ENCODE peak calls at places on chromosomes 1 and 21, in ten cellular contexts. E is NCI-H446; V is iris pigment epithelial cell; I is IMR-90; T is stimulated activated CD4-positive, alpha-beta T cell treated with anti-CD3 and anti-CD28 coated beads, Interleukin-1b, Interleukin-23, amount 100 ng/mL, for 24 hours; D is NCI-H2029 treated with DMSO at 0.1 percent for 48 hours; F is D341Med; W is fibroblast of pulmonary artery; X is NCI-H1694 treated with DMSO at 0.1 percent for 48 hours; O is SK-N-SH. Q is an unnamed sample.

GRCh38 chr1:39157304-39157703 is 47.2 kb upstream of the MACF1 start:
- DNase-seq in X (no peak), W (no peak), F (no peak), O (no peak), T (no peak), E (no peak), D (no peak), V (no peak), I (no peak), Q (no peak)

GRCh38 chr1:243926803-243927245 is 76.8 kb upstream of the AKT3 start:
- DNase-seq in O (no peak), T (no peak), I (peak; percentile 96), W (peak; percentile 91), F (no peak), V (peak; percentile 94), X (no peak), E (no peak), D (no peak), Q (no peak)

GRCh38 chr1:111920221-111921024 is 69.0 kb downstream of the KCND3 start:
- DNase-seq in D (peak; percentile 71), X (peak; percentile 92), O (no peak), E (peak; percentile 95), W (peak; percentile 23), F (no peak), V (peak; percentile 4), I (peak; percentile 5), T (no peak), Q (no peak)

GRCh38 chr1:208045410-208046252 is 134.7 kb upstream of the CD34 start:
- DNase-seq in D (no peak), W (no peak), I (no peak), V (no peak), E (no peak), O (no peak), F (peak; percentile 58), X (no peak), T (no peak), Q (no peak)

GRCh38 chr21:46058339-46059145 is 39.4 kb upstream of the COL6A2 start:
- DNase-seq in T (no peak), I (no peak), X (no peak), O (no peak), D (no peak), V (no peak), W (no peak), F (peak; percentile 5), E (no peak), Q (no peak)

GRCh38 chr1:211653329-211653728 is 22.1 kb downstream of the NEK2 start:
- DNase-seq in V (no peak), E (no peak), F (no peak), O (no peak), X (no peak), D (no peak), I (no peak), T (no peak), W (peak; percentile 51), Q (no peak)

GRCh38 chr1:75542818-75543570 is 67.9 kb downstream of the SLC44A5 start:
- DNase-seq in T (no peak), V (peak; percentile 5), X (no peak), W (peak; percentile 46), F (no peak), O (no peak), I (no peak), E (no peak), D (no peak), Q (no peak)

GRCh38 chr1:220997791-220998190 is 118.5 kb downstream of the HLX start:
- DNase-seq in I (no peak), F (no peak), V (no peak), O (no peak), W (no peak), T (no peak), E (no peak), D (no peak), X (no peak), Q (no peak)

GRCh38 chr1:114718661-114719423 is 2.3 kb upstream of the NRAS start:
- DNase-seq in V (peak; percentile 62), E (no peak), I (peak; percentile 78), F (no peak), W (peak; percentile 9), O (no peak), T (no peak), D (no peak), X (no peak), Q (no peak)

GRCh38 chr1:235972316-235973090 is 92.4 kb downstream of the NID1 start:
- DNase-seq in E (no peak), T (no peak), O (peak; percentile 51), F (no peak), X (no peak), V (peak; percentile 82), I (peak; percentile 89), D (no peak), W (peak; percentile 85), Q (no peak)

GRCh38 chr1:51306950-51307349 is 23.4 kb downstream of the TTC39A start:
- DNase-seq in V (no peak), D (peak; percentile 36), X (no peak), I (no peak), W (no peak), F (no peak), E (no peak), O (no peak), T (no peak), Q (no peak)

GRCh38 chr1:156591432-156592157 is at the start of gene NAXE:
- DNase-seq in I (peak; percentile 41), F (peak; percentile 97), X (peak; percentile 44), T (peak; percentile 54), W (peak; percentile 37), E (peak; percentile 73), D (peak; percentile 12), O (peak; percentile 95), V (peak; percentile 52), Q (no peak)

GRCh38 chr1:85581802-85582686 is 1.5 kb downstream of the CCN1 start:
- DNase-seq in X (no peak), F (peak; percentile 49), V (peak; percentile 83), E (peak; percentile 46), I (peak; percentile 76), T (no peak), D (no peak), O (peak; percentile 48), W (peak; percentile 88), Q (no peak)

GRCh38 chr1:87294633-87295032 is 34.0 kb upstream of the LMO4 start:
- DNase-seq in D (no peak), I (no peak), X (no peak), F (no peak), E (no peak), W (no peak), O (no peak), V (no peak), T (no peak), Q (no peak)

GRCh38 chr1:27527857-27528700 is 38.1 kb upstream of the WASF2 start:
- DNase-seq in E (no peak), V (no peak), I (no peak), T (no peak), W (no peak), X (no peak), F (peak; percentile 52), O (peak; percentile 79), D (peak; percentile 69), Q (no peak)

GRCh38 chr1:209155556-209155955 is 428.0 kb upstream of the CAMK1G start:
- DNase-seq in I (no peak), E (no peak), O (no peak), T (no peak), W (no peak), F (no peak), X (no peak), V (no peak), D (no peak), Q (no peak)

GRCh38 chr1:44609412-44609767 is 64.9 kb downstream of the TMEM53 start:
- DNase-seq in D (no peak), I (peak; percentile 44), V (peak; percentile 36), X (peak; percentile 38), T (no peak), E (peak; percentile 38), W (peak; percentile 46), O (peak; percentile 76), F (peak; percentile 77), Q (no peak)

GRCh38 chr21:35850542-35851103 is 209.7 kb downstream of the SETD4 start:
- DNase-seq in D (no peak), O (no peak), F (no peak), X (no peak), V (no peak), T (no peak), I (no peak), W (no peak), E (no peak), Q (no peak)

GRCh38 chr1:94327001-94327685 is 89.8 kb upstream of the ARHGAP29 start:
- DNase-seq in F (no peak), X (no peak), V (peak; percentile 68), I (peak; percentile 41), D (no peak), O (no peak), E (no peak), W (peak; percentile 71), T (no peak), Q (no peak)